ENCODE peak calls at places on chromosomes 3 and 15, in five cellular contexts. Z is CD8-positive, alpha-beta memory T cell; O is left cardiac atrium; S is HCEC 1CT; X is left ventricle myocardium superior. U is an unnamed sample.
A peak's percentile ranks its signal among the peaks of the same experiment; 100 is the strongest.

GRCh38 chr15:66939016-66939415 is 126.4 kb upstream of the SMAD3 start:
- DNase-seq in Z (no peak), O (no peak), S (no peak), X (no peak), U (no peak)

GRCh38 chr3:53009826-53010539 is 35.9 kb downstream of the SFMBT1 start:
- DNase-seq in Z (no peak), O (no peak), S (no peak), X (no peak), U (no peak)

GRCh38 chr3:43856761-43857160 is 166.0 kb downstream of the ABHD5 start:
- DNase-seq in Z (no peak), O (no peak), S (no peak), X (no peak), U (no peak)

GRCh38 chr3:156674911-156675743 is 737 bp downstream of the TIPARP start:
- DNase-seq in Z (peak; percentile 64), O (peak; percentile 85), S (peak; percentile 66), X (peak; percentile 83), U (peak; percentile 93)

GRCh38 chr3:87228316-87228715 is 1.2 kb downstream of the CHMP2B start:
- DNase-seq in Z (no peak), O (no peak), S (peak; percentile 44), X (no peak), U (no peak)

GRCh38 chr3:127770671-127771370 is 51.5 kb downstream of the MGLL start:
- DNase-seq in Z (no peak), O (no peak), S (no peak), X (no peak), U (no peak)

GRCh38 chr3:161415506-161416231 is 44.4 kb upstream of the SPTSSB start:
- DNase-seq in Z (no peak), O (peak; percentile 28), S (peak; percentile 39), X (no peak), U (no peak)

GRCh38 chr15:98850991-98851776 is 156.4 kb downstream of the PGPEP1L start:
- DNase-seq in Z (peak; percentile 61), O (peak; percentile 76), S (peak; percentile 79), X (peak; percentile 79), U (peak; percentile 75)

GRCh38 chr3:160400631-160401150 is 1.2 kb downstream of the SMC4 start:
- DNase-seq in Z (peak; percentile 33), O (peak; percentile 33), S (no peak), X (peak; percentile 37), U (peak; percentile 90)